ENCODE peak calls at places on chromosomes 4 and X, in six cellular contexts. One of them, this sample, is unnamed.

GRCh38 chrX:31397119-31397518 is 325.3 kb upstream of the FTHL17 start:
- DNase-seq in H1: no peak
- DNase-seq in neuronal stem cell: no peak
- DNase-seq in trophoblast cell: no peak
- DNase-seq in H9: no peak
- DNase-seq in mesenchymal stem cell: peak; percentile 25
- DNase-seq in this sample: peak; percentile 83

GRCh38 chrX:147173586-147173985 is 359.0 kb upstream of the CXorf51A start:
- DNase-seq in H1: no peak
- DNase-seq in neuronal stem cell: no peak
- DNase-seq in trophoblast cell: peak; percentile 53
- DNase-seq in H9: no peak
- DNase-seq in mesenchymal stem cell: no peak
- DNase-seq in this sample: no peak

GRCh38 chr4:13678186-13678924 is 50.8 kb upstream of the BOD1L1 start:
- DNase-seq in H1: no peak
- DNase-seq in neuronal stem cell: no peak
- DNase-seq in trophoblast cell: no peak
- DNase-seq in H9: no peak
- DNase-seq in mesenchymal stem cell: no peak
- DNase-seq in this sample: no peak

GRCh38 chr4:22688236-22688635 is 4.5 kb upstream of the GBA3 start:
- DNase-seq in H1: no peak
- DNase-seq in neuronal stem cell: no peak
- DNase-seq in trophoblast cell: peak; percentile 95
- DNase-seq in H9: no peak
- DNase-seq in mesenchymal stem cell: no peak
- DNase-seq in this sample: no peak

GRCh38 chr4:96649536-96649935 is 809.6 kb downstream of the PDHA2 start:
- DNase-seq in H1: no peak
- DNase-seq in neuronal stem cell: no peak
- DNase-seq in trophoblast cell: peak; percentile 72
- DNase-seq in H9: no peak
- DNase-seq in mesenchymal stem cell: peak; percentile 46
- DNase-seq in this sample: no peak

GRCh38 chr4:69484011-69484410 is 11.7 kb downstream of the UGT2B4 start:
- DNase-seq in H1: no peak
- DNase-seq in neuronal stem cell: no peak
- DNase-seq in trophoblast cell: peak; percentile 64
- DNase-seq in H9: no peak
- DNase-seq in mesenchymal stem cell: no peak
- DNase-seq in this sample: no peak

GRCh38 chrX:154056739-154057367 is 37.2 kb upstream of the IRAK1 start:
- DNase-seq in H1: no peak
- DNase-seq in neuronal stem cell: no peak
- DNase-seq in trophoblast cell: peak; percentile 79
- DNase-seq in H9: no peak
- DNase-seq in mesenchymal stem cell: peak; percentile 59
- DNase-seq in this sample: peak; percentile 20

GRCh38 chrX:40099046-40099968 is 1.5 kb upstream of the BCOR start:
- DNase-seq in H1: peak; percentile 63
- DNase-seq in neuronal stem cell: no peak
- DNase-seq in trophoblast cell: peak; percentile 38
- DNase-seq in H9: peak; percentile 79
- DNase-seq in mesenchymal stem cell: peak; percentile 55
- DNase-seq in this sample: no peak

GRCh38 chrX:9171841-9172240 is 137.9 kb upstream of the FAM9B start:
- DNase-seq in H1: no peak
- DNase-seq in neuronal stem cell: no peak
- DNase-seq in trophoblast cell: peak; percentile 31
- DNase-seq in H9: no peak
- DNase-seq in mesenchymal stem cell: no peak
- DNase-seq in this sample: peak; percentile 82

GRCh38 chr4:94819371-94819770 is 61.6 kb downstream of the BMPR1B start:
- DNase-seq in H1: no peak
- DNase-seq in neuronal stem cell: no peak
- DNase-seq in trophoblast cell: peak; percentile 30
- DNase-seq in H9: no peak
- DNase-seq in mesenchymal stem cell: peak; percentile 6
- DNase-seq in this sample: no peak

GRCh38 chr4:182894681-182895275 is 22.4 kb downstream of the DCTD start:
- DNase-seq in H1: peak; percentile 38
- DNase-seq in neuronal stem cell: no peak
- DNase-seq in trophoblast cell: no peak
- DNase-seq in H9: no peak
- DNase-seq in mesenchymal stem cell: no peak
- DNase-seq in this sample: no peak

GRCh38 chrX:17933856-17934255 is 72.8 kb upstream of the RAI2 start:
- DNase-seq in H1: no peak
- DNase-seq in neuronal stem cell: no peak
- DNase-seq in trophoblast cell: no peak
- DNase-seq in H9: no peak
- DNase-seq in mesenchymal stem cell: no peak
- DNase-seq in this sample: no peak

GRCh38 chr4:184825394-184826314 is at the start of gene ACSL1:
- DNase-seq in H1: peak; percentile 73
- DNase-seq in neuronal stem cell: peak; percentile 69
- DNase-seq in trophoblast cell: peak; percentile 79
- DNase-seq in H9: peak; percentile 71
- DNase-seq in mesenchymal stem cell: peak; percentile 64
- DNase-seq in this sample: peak; percentile 53

GRCh38 chr4:160701671-160702070 is 1462.1 kb downstream of the FSTL5 start:
- DNase-seq in H1: no peak
- DNase-seq in neuronal stem cell: no peak
- DNase-seq in trophoblast cell: peak; percentile 1
- DNase-seq in H9: no peak
- DNase-seq in mesenchymal stem cell: no peak
- DNase-seq in this sample: no peak

GRCh38 chr4:151583188-151583587 is 174.2 kb downstream of the FHIP1A start:
- DNase-seq in H1: no peak
- DNase-seq in neuronal stem cell: no peak
- DNase-seq in trophoblast cell: no peak
- DNase-seq in H9: no peak
- DNase-seq in mesenchymal stem cell: no peak
- DNase-seq in this sample: no peak

GRCh38 chr4:92307886-92308285 is 4.1 kb downstream of the GRID2 start:
- DNase-seq in H1: no peak
- DNase-seq in neuronal stem cell: no peak
- DNase-seq in trophoblast cell: no peak
- DNase-seq in H9: no peak
- DNase-seq in mesenchymal stem cell: no peak
- DNase-seq in this sample: no peak

GRCh38 chrX:39652336-39652735 is 445.4 kb downstream of the BCOR start:
- DNase-seq in H1: no peak
- DNase-seq in neuronal stem cell: no peak
- DNase-seq in trophoblast cell: peak; percentile 51
- DNase-seq in H9: peak; percentile 70
- DNase-seq in mesenchymal stem cell: no peak
- DNase-seq in this sample: peak; percentile 14

GRCh38 chr4:163215896-163216295 is 49.2 kb upstream of the NAF1 start:
- DNase-seq in H1: no peak
- DNase-seq in neuronal stem cell: no peak
- DNase-seq in trophoblast cell: no peak
- DNase-seq in H9: no peak
- DNase-seq in mesenchymal stem cell: no peak
- DNase-seq in this sample: no peak

GRCh38 chrX:100358766-100359165 is 51.3 kb downstream of the PCDH19 start:
- DNase-seq in H1: no peak
- DNase-seq in neuronal stem cell: no peak
- DNase-seq in trophoblast cell: no peak
- DNase-seq in H9: no peak
- DNase-seq in mesenchymal stem cell: no peak
- DNase-seq in this sample: no peak

GRCh38 chr4:153257966-153258365 is 53.7 kb downstream of the TRIM2 start:
- DNase-seq in H1: no peak
- DNase-seq in neuronal stem cell: no peak
- DNase-seq in trophoblast cell: no peak
- DNase-seq in H9: peak; percentile 39
- DNase-seq in mesenchymal stem cell: no peak
- DNase-seq in this sample: no peak

GRCh38 chr4:10281996-10282395 is 165.4 kb upstream of the WDR1 start:
- DNase-seq in H1: no peak
- DNase-seq in neuronal stem cell: no peak
- DNase-seq in trophoblast cell: peak; percentile 37
- DNase-seq in H9: no peak
- DNase-seq in mesenchymal stem cell: no peak
- DNase-seq in this sample: no peak

GRCh38 chr4:56209767-56210166 is 177.5 kb downstream of the AASDH start:
- DNase-seq in H1: no peak
- DNase-seq in neuronal stem cell: no peak
- DNase-seq in trophoblast cell: no peak
- DNase-seq in H9: peak; percentile 31
- DNase-seq in mesenchymal stem cell: no peak
- DNase-seq in this sample: no peak

GRCh38 chr4:79413032-79413431 is 5.0 kb upstream of the GK2 start:
- DNase-seq in H1: no peak
- DNase-seq in neuronal stem cell: no peak
- DNase-seq in trophoblast cell: no peak
- DNase-seq in H9: no peak
- DNase-seq in mesenchymal stem cell: no peak
- DNase-seq in this sample: no peak

GRCh38 chr4:182010876-182011275 is 232.3 kb upstream of the TENM3 start:
- DNase-seq in H1: no peak
- DNase-seq in neuronal stem cell: no peak
- DNase-seq in trophoblast cell: peak; percentile 39
- DNase-seq in H9: no peak
- DNase-seq in mesenchymal stem cell: no peak
- DNase-seq in this sample: peak; percentile 68

GRCh38 chrX:78886550-78886949 is 58.6 kb upstream of the P2RY10 start:
- DNase-seq in H1: no peak
- DNase-seq in neuronal stem cell: peak; percentile 0
- DNase-seq in trophoblast cell: peak; percentile 14
- DNase-seq in H9: no peak
- DNase-seq in mesenchymal stem cell: no peak
- DNase-seq in this sample: no peak

GRCh38 chr4:30821891-30822612 is 101.9 kb downstream of the PCDH7 start:
- DNase-seq in H1: no peak
- DNase-seq in neuronal stem cell: no peak
- DNase-seq in trophoblast cell: no peak
- DNase-seq in H9: no peak
- DNase-seq in mesenchymal stem cell: peak; percentile 68
- DNase-seq in this sample: peak; percentile 72

GRCh38 chr4:4271912-4272311 is 18.0 kb downstream of the LYAR start:
- DNase-seq in H1: no peak
- DNase-seq in neuronal stem cell: no peak
- DNase-seq in trophoblast cell: peak; percentile 40
- DNase-seq in H9: no peak
- DNase-seq in mesenchymal stem cell: peak; percentile 24
- DNase-seq in this sample: no peak

GRCh38 chr4:103201724-103202123 is 3.6 kb upstream of the CENPE start:
- DNase-seq in H1: no peak
- DNase-seq in neuronal stem cell: no peak
- DNase-seq in trophoblast cell: no peak
- DNase-seq in H9: no peak
- DNase-seq in mesenchymal stem cell: no peak
- DNase-seq in this sample: no peak

GRCh38 chrX:38560776-38561125 is 591 bp upstream of the TSPAN7 start:
- DNase-seq in H1: no peak
- DNase-seq in neuronal stem cell: no peak
- DNase-seq in trophoblast cell: no peak
- DNase-seq in H9: no peak
- DNase-seq in mesenchymal stem cell: no peak
- DNase-seq in this sample: no peak

GRCh38 chrX:4243759-4244158 is 530.3 kb upstream of the PRKX start:
- DNase-seq in H1: no peak
- DNase-seq in neuronal stem cell: no peak
- DNase-seq in trophoblast cell: no peak
- DNase-seq in H9: no peak
- DNase-seq in mesenchymal stem cell: no peak
- DNase-seq in this sample: no peak

GRCh38 chrX:132364313-132364712 is 124.5 kb downstream of the MBNL3 start:
- DNase-seq in H1: no peak
- DNase-seq in neuronal stem cell: no peak
- DNase-seq in trophoblast cell: no peak
- DNase-seq in H9: no peak
- DNase-seq in mesenchymal stem cell: no peak
- DNase-seq in this sample: no peak

GRCh38 chrX:8083276-8083675 is 87.8 kb downstream of the VCX2 start:
- DNase-seq in H1: no peak
- DNase-seq in neuronal stem cell: no peak
- DNase-seq in trophoblast cell: no peak
- DNase-seq in H9: no peak
- DNase-seq in mesenchymal stem cell: peak; percentile 11
- DNase-seq in this sample: no peak

GRCh38 chrX:107102980-107103379 is 15.6 kb downstream of the RBM41 start:
- DNase-seq in H1: no peak
- DNase-seq in neuronal stem cell: no peak
- DNase-seq in trophoblast cell: peak; percentile 9
- DNase-seq in H9: no peak
- DNase-seq in mesenchymal stem cell: no peak
- DNase-seq in this sample: peak; percentile 7

GRCh38 chrX:107107459-107107858 is 11.2 kb downstream of the RBM41 start:
- DNase-seq in H1: no peak
- DNase-seq in neuronal stem cell: no peak
- DNase-seq in trophoblast cell: no peak
- DNase-seq in H9: no peak
- DNase-seq in mesenchymal stem cell: no peak
- DNase-seq in this sample: no peak
- H3K14ac ChIP-seq in H1: no peak overlapping the region
- H3K14ac ChIP-seq in neuronal stem cell: no peak overlapping the region
- H3K14ac ChIP-seq in trophoblast cell: no peak overlapping the region
- H3K14ac ChIP-seq in H9: no peak overlapping the region
- H3K14ac ChIP-seq in mesenchymal stem cell: no peak overlapping the region
- H3K14ac ChIP-seq in this sample: no peak overlapping the region

GRCh38 chr4:38811307-38811706 is 6.7 kb upstream of the TLR1 start:
- DNase-seq in H1: no peak
- DNase-seq in neuronal stem cell: no peak
- DNase-seq in trophoblast cell: no peak
- DNase-seq in H9: no peak
- DNase-seq in mesenchymal stem cell: no peak
- DNase-seq in this sample: no peak
- H3K14ac ChIP-seq in H1: no peak overlapping the region
- H3K14ac ChIP-seq in neuronal stem cell: no peak overlapping the region
- H3K14ac ChIP-seq in trophoblast cell: no peak overlapping the region
- H3K14ac ChIP-seq in H9: no peak overlapping the region
- H3K14ac ChIP-seq in mesenchymal stem cell: no peak overlapping the region
- H3K14ac ChIP-seq in this sample: no peak overlapping the region

GRCh38 chrX:105228602-105229001 is 8.1 kb upstream of the TEX13A start:
- DNase-seq in H1: no peak
- DNase-seq in neuronal stem cell: no peak
- DNase-seq in trophoblast cell: no peak
- DNase-seq in H9: no peak
- DNase-seq in mesenchymal stem cell: no peak
- DNase-seq in this sample: no peak
- H3K14ac ChIP-seq in H1: no peak overlapping the region
- H3K14ac ChIP-seq in neuronal stem cell: no peak overlapping the region
- H3K14ac ChIP-seq in trophoblast cell: no peak overlapping the region
- H3K14ac ChIP-seq in H9: no peak overlapping the region
- H3K14ac ChIP-seq in mesenchymal stem cell: no peak overlapping the region
- H3K14ac ChIP-seq in this sample: no peak overlapping the region

GRCh38 chr4:15988222-15988621 is 25.2 kb upstream of the FGFBP2 start:
- DNase-seq in H1: no peak
- DNase-seq in neuronal stem cell: no peak
- DNase-seq in trophoblast cell: no peak
- DNase-seq in H9: no peak
- DNase-seq in mesenchymal stem cell: no peak
- DNase-seq in this sample: no peak
- H3K14ac ChIP-seq in H1: no peak overlapping the region
- H3K14ac ChIP-seq in neuronal stem cell: no peak overlapping the region
- H3K14ac ChIP-seq in trophoblast cell: no peak overlapping the region
- H3K14ac ChIP-seq in H9: no peak overlapping the region
- H3K14ac ChIP-seq in mesenchymal stem cell: no peak overlapping the region
- H3K14ac ChIP-seq in this sample: no peak overlapping the region

This sample was measured in IMR-90.